ENCODE peak calls at places on chromosomes 13 and 19, in six cellular contexts. Z, N, S, G, W and R are unnamed samples.

GRCh38 chr13:64263285-64263684 is 2847.6 kb upstream of the PCDH20 start:
- DNase-seq in Z (no peak), N (no peak), S (no peak), G (no peak), W (no peak), R (no peak)

GRCh38 chr19:42606660-42607351 is 12.1 kb upstream of the CEACAM8 start:
- DNase-seq in Z (peak; percentile 66), N (peak; percentile 89), S (peak; percentile 75), G (peak; percentile 85), W (peak; percentile 54), R (peak; percentile 77)

GRCh38 chr19:51386882-51387520 is 773 bp downstream of the LIM2 start:
- DNase-seq in Z (no peak), N (no peak), S (no peak), G (no peak), W (no peak), R (no peak)

GRCh38 chr13:79779761-79780160 is 298.8 kb downstream of the NDFIP2 start:
- DNase-seq in Z (no peak), N (no peak), S (peak; percentile 72), G (no peak), W (peak; percentile 56), R (no peak)

GRCh38 chr13:30409911-30410704 is 12.2 kb upstream of the UBE2L5 start:
- DNase-seq in Z (no peak), N (no peak), S (no peak), G (no peak), W (peak; percentile 70), R (no peak)

GRCh38 chr19:40800997-40801377 is 2.0 kb downstream of the EGLN2 start:
- DNase-seq in Z (no peak), N (no peak), S (no peak), G (no peak), W (no peak), R (no peak)

GRCh38 chr13:93116809-93117208 is 109.8 kb upstream of the GPC6 start:
- DNase-seq in Z (no peak), N (no peak), S (no peak), G (no peak), W (no peak), R (no peak)

GRCh38 chr13:21218351-21219043 is 42.0 kb downstream of the MRPL57 start:
- DNase-seq in Z (no peak), N (no peak), S (no peak), G (peak; percentile 42), W (peak; percentile 12), R (peak; percentile 45)

GRCh38 chr13:49629947-49630346 is 1.6 kb downstream of the ARL11 start:
- DNase-seq in Z (no peak), N (no peak), S (no peak), G (no peak), W (peak; percentile 4), R (no peak)

GRCh38 chr13:113458218-113459065 is 5.2 kb upstream of the ADPRHL1 start:
- DNase-seq in Z (peak; percentile 19), N (no peak), S (peak; percentile 57), G (peak; percentile 49), W (no peak), R (peak; percentile 43)

GRCh38 chr13:20940083-20940482 is 37.5 kb upstream of the XPO4 start:
- DNase-seq in Z (no peak), N (no peak), S (no peak), G (no peak), W (no peak), R (no peak)

GRCh38 chr13:34993470-34993869 is 51.4 kb downstream of the NBEA start:
- DNase-seq in Z (no peak), N (no peak), S (no peak), G (no peak), W (peak; percentile 5), R (no peak)

GRCh38 chr13:99421758-99422555 is 79.3 kb upstream of the TM9SF2 start:
- DNase-seq in Z (no peak), N (peak; percentile 15), S (no peak), G (no peak), W (no peak), R (peak; percentile 47)

GRCh38 chr19:28424662-28425430 is 788.1 kb downstream of the UQCRFS1 start:
- DNase-seq in Z (no peak), N (no peak), S (no peak), G (no peak), W (no peak), R (no peak)

GRCh38 chr19:33871605-33872004 is 74.9 kb downstream of the KCTD15 start:
- DNase-seq in Z (no peak), N (no peak), S (no peak), G (no peak), W (no peak), R (no peak)

GRCh38 chr13:77062097-77062496 is 35.1 kb upstream of the FBXL3 start:
- DNase-seq in Z (no peak), N (no peak), S (no peak), G (no peak), W (no peak), R (no peak)

GRCh38 chr13:76148926-76149325 is 512.8 kb downstream of the LMO7 start:
- DNase-seq in Z (no peak), N (no peak), S (no peak), G (no peak), W (peak; percentile 16), R (no peak)

GRCh38 chr13:110817143-110817542 is 97.7 kb downstream of the ANKRD10 start:
- DNase-seq in Z (no peak), N (no peak), S (no peak), G (no peak), W (no peak), R (no peak)

GRCh38 chr13:52779028-52779612 is 39.5 kb upstream of the CNMD start:
- DNase-seq in Z (no peak), N (no peak), S (peak; percentile 62), G (no peak), W (peak; percentile 55), R (no peak)

GRCh38 chr13:66036024-66036614 is 1194.0 kb downstream of the PCDH9 start:
- DNase-seq in Z (no peak), N (no peak), S (peak; percentile 62), G (no peak), W (no peak), R (no peak)

GRCh38 chr19:34662919-34663318 is 14.0 kb downstream of the SCGB2B2 start:
- DNase-seq in Z (peak; percentile 59), N (no peak), S (peak; percentile 53), G (peak; percentile 38), W (peak; percentile 64), R (no peak)

GRCh38 chr13:88248393-88248792 is 577.2 kb downstream of the SLITRK5 start:
- DNase-seq in Z (no peak), N (no peak), S (peak; percentile 38), G (no peak), W (no peak), R (no peak)

GRCh38 chr19:18089726-18090125 is 3.0 kb upstream of the IL12RB1 start:
- DNase-seq in Z (no peak), N (no peak), S (no peak), G (no peak), W (no peak), R (no peak)

GRCh38 chr13:110403721-110404120 is 96.6 kb downstream of the COL4A2 start:
- DNase-seq in Z (no peak), N (no peak), S (no peak), G (no peak), W (no peak), R (no peak)

GRCh38 chr19:17318966-17319365 is 9.6 kb downstream of the DDA1 start:
- DNase-seq in Z (no peak), N (no peak), S (no peak), G (no peak), W (no peak), R (no peak)

GRCh38 chr19:32682317-32682716 is 6.7 kb downstream of the RGS9BP start:
- DNase-seq in Z (no peak), N (no peak), S (no peak), G (no peak), W (no peak), R (no peak)

GRCh38 chr19:50401505-50402450 is 17.0 kb upstream of the SPIB start:
- DNase-seq in Z (no peak), N (no peak), S (no peak), G (no peak), W (no peak), R (no peak)

GRCh38 chr13:71797487-71797886 is 69.5 kb downstream of the DACH1 start:
- DNase-seq in Z (no peak), N (no peak), S (no peak), G (no peak), W (no peak), R (no peak)

GRCh38 chr13:33286143-33286542 is 588 bp upstream of the STARD13 start:
- DNase-seq in Z (no peak), N (no peak), S (no peak), G (no peak), W (no peak), R (no peak)

GRCh38 chr13:44368062-44368591 is 5.5 kb upstream of the SERP2 start:
- DNase-seq in Z (no peak), N (no peak), S (no peak), G (no peak), W (peak; percentile 96), R (no peak)

GRCh38 chr13:112802808-112803207 is 113.0 kb downstream of the ATP11A start:
- DNase-seq in Z (no peak), N (no peak), S (no peak), G (no peak), W (no peak), R (no peak)

GRCh38 chr19:4200940-4201542 is 18.6 kb downstream of the ANKRD24 start:
- DNase-seq in Z (no peak), N (no peak), S (no peak), G (no peak), W (no peak), R (no peak)

GRCh38 chr13:75299913-75300862 is 181.8 kb downstream of the TBC1D4 start:
- DNase-seq in Z (no peak), N (no peak), S (no peak), G (peak; percentile 20), W (peak; percentile 51), R (no peak)